ENCODE peak calls at places on chromosomes 6 and 20, in six cellular contexts. O is GM04504; N is epithelial cell of esophagus; F is stimulated activated CD4-positive, alpha-beta T cell treated with anti-CD3 and anti-CD28 coated beads, Interleukin-1b, Interleukin-23, amount 100 ng/mL, for 1 hour; I is Ammon's horn; E is GM03348. B is an unnamed sample.
A peak's percentile ranks its signal among the peaks of the same experiment; 100 is the strongest.

GRCh38 chr20:8139899-8140298 is 7.8 kb downstream of the PLCB1 start:
- DNase-seq in N (no peak), I (no peak), O (no peak), E (no peak), F (no peak), B (no peak)

GRCh38 chr6:161922631-161923119 is 648.8 kb upstream of the AGPAT4 start:
- DNase-seq in N (peak; percentile 67), I (peak; percentile 46), E (peak; percentile 26), O (peak; percentile 1), F (no peak), B (no peak)

GRCh38 chr6:20572940-20573339 is 38.7 kb downstream of the CDKAL1 start:
- DNase-seq in E (peak; percentile 37), N (peak; percentile 64), I (no peak), O (peak; percentile 33), F (no peak), B (no peak)

GRCh38 chr20:56323656-56324055 is 35.1 kb upstream of the FAM210B start:
- DNase-seq in O (no peak), N (no peak), I (no peak), F (no peak), E (no peak), B (no peak)

GRCh38 chr20:10665027-10665561 is 8.7 kb downstream of the JAG1 start:
- DNase-seq in F (no peak), I (no peak), N (peak; percentile 83), O (no peak), E (no peak), B (no peak)

GRCh38 chr20:23874747-23875146 is 4.8 kb downstream of the CST5 start:
- DNase-seq in O (no peak), I (peak; percentile 70), E (no peak), F (no peak), N (no peak), B (no peak)

GRCh38 chr6:165676435-165677068 is 13.5 kb upstream of the PDE10A start:
- DNase-seq in N (no peak), I (no peak), F (no peak), E (no peak), O (no peak), B (no peak)

GRCh38 chr6:12576389-12576788 is 140.2 kb upstream of the PHACTR1 start:
- DNase-seq in O (no peak), F (no peak), E (peak; percentile 54), I (no peak), N (peak; percentile 81), B (no peak)

GRCh38 chr20:63657260-63657936 is 714 bp upstream of the RTEL1 start:
- DNase-seq in O (no peak), N (no peak), I (no peak), E (peak; percentile 33), F (no peak), B (no peak)

GRCh38 chr6:455006-455585 is 63.5 kb downstream of the IRF4 start:
- DNase-seq in O (no peak), F (no peak), E (no peak), I (no peak), N (peak; percentile 22), B (no peak)

B was measured in thoracic aorta.